ENCODE peak calls at places on chromosomes 11 and 22, in seven cellular contexts. One of them, this sample, is unnamed.

GRCh38 chr11:76624515-76625379 is 45.8 kb downstream of the LRRC32 start:
- DNase-seq in cardiac muscle cell: peak
- DNase-seq in RWPE2: no peak
- DNase-seq in stomach: no peak
- DNase-seq in BE2C: peak
- DNase-seq in mesendoderm: peak
- DNase-seq in choroid plexus epithelial cell: no peak
- DNase-seq in this sample: no peak

GRCh38 chr11:64712430-64713030 is 10.5 kb downstream of the NRXN2 start:
- DNase-seq in cardiac muscle cell: no peak
- DNase-seq in RWPE2: no peak
- DNase-seq in stomach: no peak
- DNase-seq in BE2C: no peak
- DNase-seq in mesendoderm: no peak
- DNase-seq in choroid plexus epithelial cell: no peak
- DNase-seq in this sample: no peak

GRCh38 chr11:65894034-65894591 is 3.6 kb downstream of the CCDC85B start:
- DNase-seq in cardiac muscle cell: no peak
- DNase-seq in RWPE2: no peak
- DNase-seq in stomach: no peak
- DNase-seq in BE2C: no peak
- DNase-seq in mesendoderm: no peak
- DNase-seq in choroid plexus epithelial cell: no peak
- DNase-seq in this sample: no peak

GRCh38 chr22:47407626-47408025 is 645.2 kb downstream of the TBC1D22A start:
- DNase-seq in cardiac muscle cell: no peak
- DNase-seq in RWPE2: no peak
- DNase-seq in stomach: no peak
- DNase-seq in BE2C: no peak
- DNase-seq in mesendoderm: no peak
- DNase-seq in choroid plexus epithelial cell: no peak
- DNase-seq in this sample: no peak

GRCh38 chr11:65150513-65151271 is 16.4 kb upstream of the SYVN1 start:
- DNase-seq in cardiac muscle cell: no peak
- DNase-seq in RWPE2: no peak
- DNase-seq in stomach: peak
- DNase-seq in BE2C: peak
- DNase-seq in mesendoderm: peak
- DNase-seq in choroid plexus epithelial cell: peak
- DNase-seq in this sample: peak

GRCh38 chr22:41523464-41524221 is 20.6 kb downstream of the POLR3H start:
- DNase-seq in cardiac muscle cell: no peak
- DNase-seq in RWPE2: no peak
- DNase-seq in stomach: peak
- DNase-seq in BE2C: no peak
- DNase-seq in mesendoderm: peak
- DNase-seq in choroid plexus epithelial cell: peak
- DNase-seq in this sample: peak

GRCh38 chr11:11531127-11531526 is 90.7 kb downstream of the GALNT18 start:
- DNase-seq in cardiac muscle cell: no peak
- DNase-seq in RWPE2: no peak
- DNase-seq in stomach: no peak
- DNase-seq in BE2C: no peak
- DNase-seq in mesendoderm: no peak
- DNase-seq in choroid plexus epithelial cell: no peak
- DNase-seq in this sample: no peak

GRCh38 chr11:12290477-12290922 is 86.9 kb upstream of the PARVA start:
- DNase-seq in cardiac muscle cell: no peak
- DNase-seq in RWPE2: no peak
- DNase-seq in stomach: peak
- DNase-seq in BE2C: no peak
- DNase-seq in mesendoderm: no peak
- DNase-seq in choroid plexus epithelial cell: no peak
- DNase-seq in this sample: no peak

GRCh38 chr11:45926536-45927331 is 4.3 kb downstream of the LARGE2 start:
- DNase-seq in cardiac muscle cell: no peak
- DNase-seq in RWPE2: peak
- DNase-seq in stomach: no peak
- DNase-seq in BE2C: no peak
- DNase-seq in mesendoderm: no peak
- DNase-seq in choroid plexus epithelial cell: no peak
- DNase-seq in this sample: no peak

GRCh38 chr11:61131586-61131985 is 29.3 kb downstream of the CD5 start:
- DNase-seq in cardiac muscle cell: no peak
- DNase-seq in RWPE2: no peak
- DNase-seq in stomach: no peak
- DNase-seq in BE2C: no peak
- DNase-seq in mesendoderm: no peak
- DNase-seq in choroid plexus epithelial cell: no peak
- DNase-seq in this sample: no peak

GRCh38 chr11:92136792-92137191 is 87.8 kb upstream of the FAT3 start:
- DNase-seq in cardiac muscle cell: no peak
- DNase-seq in RWPE2: no peak
- DNase-seq in stomach: no peak
- DNase-seq in BE2C: peak
- DNase-seq in mesendoderm: peak
- DNase-seq in choroid plexus epithelial cell: no peak
- DNase-seq in this sample: no peak

GRCh38 chr11:71330349-71330748 is 78.0 kb upstream of the SHANK2 start:
- DNase-seq in cardiac muscle cell: no peak
- DNase-seq in RWPE2: peak
- DNase-seq in stomach: peak
- DNase-seq in BE2C: no peak
- DNase-seq in mesendoderm: no peak
- DNase-seq in choroid plexus epithelial cell: no peak
- DNase-seq in this sample: no peak

GRCh38 chr22:17712441-17712840 is 61.8 kb downstream of the BID start:
- DNase-seq in cardiac muscle cell: no peak
- DNase-seq in RWPE2: no peak
- DNase-seq in stomach: no peak
- DNase-seq in BE2C: no peak
- DNase-seq in mesendoderm: no peak
- DNase-seq in choroid plexus epithelial cell: peak
- DNase-seq in this sample: no peak

GRCh38 chr11:95282337-95282751 is 51.3 kb upstream of the SESN3 start:
- DNase-seq in cardiac muscle cell: no peak
- DNase-seq in RWPE2: no peak
- DNase-seq in stomach: no peak
- DNase-seq in BE2C: no peak
- DNase-seq in mesendoderm: no peak
- DNase-seq in choroid plexus epithelial cell: peak
- DNase-seq in this sample: no peak

GRCh38 chr22:30612789-30613188 is 5.8 kb downstream of the TCN2 start:
- DNase-seq in cardiac muscle cell: no peak
- DNase-seq in RWPE2: no peak
- DNase-seq in stomach: no peak
- DNase-seq in BE2C: no peak
- DNase-seq in mesendoderm: peak
- DNase-seq in choroid plexus epithelial cell: no peak
- DNase-seq in this sample: no peak

GRCh38 chr11:73381589-73381988 is 5.4 kb downstream of the RELT start:
- DNase-seq in cardiac muscle cell: no peak
- DNase-seq in RWPE2: no peak
- DNase-seq in stomach: no peak
- DNase-seq in BE2C: no peak
- DNase-seq in mesendoderm: no peak
- DNase-seq in choroid plexus epithelial cell: no peak
- DNase-seq in this sample: no peak
- H3K4me3 ChIP-seq in cardiac muscle cell: no peak
- H3K4me3 ChIP-seq in RWPE2: no peak
- H3K4me3 ChIP-seq in stomach: no peak
- H3K4me3 ChIP-seq in BE2C: no peak
- H3K4me3 ChIP-seq in mesendoderm: no peak
- H3K4me3 ChIP-seq in choroid plexus epithelial cell: no peak
- H3K4me3 ChIP-seq in this sample: no peak

GRCh38 chr11:116190206-116190605 is 582.6 kb downstream of the BUD13 start:
- DNase-seq in cardiac muscle cell: no peak
- DNase-seq in RWPE2: no peak
- DNase-seq in stomach: no peak
- DNase-seq in BE2C: no peak
- DNase-seq in mesendoderm: no peak
- DNase-seq in choroid plexus epithelial cell: no peak
- DNase-seq in this sample: no peak

GRCh38 chr11:116192509-116193206 is 580.1 kb downstream of the BUD13 start:
- DNase-seq in cardiac muscle cell: peak
- DNase-seq in RWPE2: no peak
- DNase-seq in stomach: no peak
- DNase-seq in BE2C: peak
- DNase-seq in mesendoderm: peak
- DNase-seq in choroid plexus epithelial cell: no peak
- DNase-seq in this sample: no peak

GRCh38 chr11:116193321-116194114 is 579.3 kb downstream of the BUD13 start:
- DNase-seq in cardiac muscle cell: peak
- DNase-seq in RWPE2: no peak
- DNase-seq in stomach: peak
- DNase-seq in BE2C: peak
- DNase-seq in mesendoderm: peak
- DNase-seq in choroid plexus epithelial cell: peak
- DNase-seq in this sample: peak

GRCh38 chr11:116190861-116191260 is 581.9 kb downstream of the BUD13 start:
- DNase-seq in cardiac muscle cell: no peak
- DNase-seq in RWPE2: no peak
- DNase-seq in stomach: no peak
- DNase-seq in BE2C: no peak
- DNase-seq in mesendoderm: no peak
- DNase-seq in choroid plexus epithelial cell: no peak
- DNase-seq in this sample: no peak

GRCh38 chr11:116194156-116194904 is 578.5 kb downstream of the BUD13 start:
- DNase-seq in cardiac muscle cell: peak
- DNase-seq in RWPE2: no peak
- DNase-seq in stomach: no peak
- DNase-seq in BE2C: no peak
- DNase-seq in mesendoderm: peak
- DNase-seq in choroid plexus epithelial cell: no peak
- DNase-seq in this sample: no peak
- H3K4me3 ChIP-seq in cardiac muscle cell: peak
- H3K4me3 ChIP-seq in RWPE2: no peak
- H3K4me3 ChIP-seq in stomach: peak
- H3K4me3 ChIP-seq in BE2C: peak
- H3K4me3 ChIP-seq in mesendoderm: no peak
- H3K4me3 ChIP-seq in choroid plexus epithelial cell: no peak
- H3K4me3 ChIP-seq in this sample: peak

GRCh38 chr22:38411016-38411415 is 44.0 kb downstream of the KCNJ4 start:
- DNase-seq in cardiac muscle cell: no peak
- DNase-seq in RWPE2: no peak
- DNase-seq in stomach: no peak
- DNase-seq in BE2C: no peak
- DNase-seq in mesendoderm: no peak
- DNase-seq in choroid plexus epithelial cell: no peak
- DNase-seq in this sample: no peak

GRCh38 chr22:38415046-38415445 is 40.0 kb downstream of the KCNJ4 start:
- DNase-seq in cardiac muscle cell: no peak
- DNase-seq in RWPE2: peak
- DNase-seq in stomach: no peak
- DNase-seq in BE2C: no peak
- DNase-seq in mesendoderm: no peak
- DNase-seq in choroid plexus epithelial cell: no peak
- DNase-seq in this sample: no peak

GRCh38 chr22:38414009-38414395 is 41.0 kb downstream of the KCNJ4 start:
- DNase-seq in cardiac muscle cell: no peak
- DNase-seq in RWPE2: peak
- DNase-seq in stomach: no peak
- DNase-seq in BE2C: no peak
- DNase-seq in mesendoderm: no peak
- DNase-seq in choroid plexus epithelial cell: no peak
- DNase-seq in this sample: no peak

GRCh38 chr22:38412435-38413084 is 42.4 kb downstream of the KCNJ4 start:
- DNase-seq in cardiac muscle cell: no peak
- DNase-seq in RWPE2: peak
- DNase-seq in stomach: no peak
- DNase-seq in BE2C: peak
- DNase-seq in mesendoderm: no peak
- DNase-seq in choroid plexus epithelial cell: no peak
- DNase-seq in this sample: no peak

DNA sequence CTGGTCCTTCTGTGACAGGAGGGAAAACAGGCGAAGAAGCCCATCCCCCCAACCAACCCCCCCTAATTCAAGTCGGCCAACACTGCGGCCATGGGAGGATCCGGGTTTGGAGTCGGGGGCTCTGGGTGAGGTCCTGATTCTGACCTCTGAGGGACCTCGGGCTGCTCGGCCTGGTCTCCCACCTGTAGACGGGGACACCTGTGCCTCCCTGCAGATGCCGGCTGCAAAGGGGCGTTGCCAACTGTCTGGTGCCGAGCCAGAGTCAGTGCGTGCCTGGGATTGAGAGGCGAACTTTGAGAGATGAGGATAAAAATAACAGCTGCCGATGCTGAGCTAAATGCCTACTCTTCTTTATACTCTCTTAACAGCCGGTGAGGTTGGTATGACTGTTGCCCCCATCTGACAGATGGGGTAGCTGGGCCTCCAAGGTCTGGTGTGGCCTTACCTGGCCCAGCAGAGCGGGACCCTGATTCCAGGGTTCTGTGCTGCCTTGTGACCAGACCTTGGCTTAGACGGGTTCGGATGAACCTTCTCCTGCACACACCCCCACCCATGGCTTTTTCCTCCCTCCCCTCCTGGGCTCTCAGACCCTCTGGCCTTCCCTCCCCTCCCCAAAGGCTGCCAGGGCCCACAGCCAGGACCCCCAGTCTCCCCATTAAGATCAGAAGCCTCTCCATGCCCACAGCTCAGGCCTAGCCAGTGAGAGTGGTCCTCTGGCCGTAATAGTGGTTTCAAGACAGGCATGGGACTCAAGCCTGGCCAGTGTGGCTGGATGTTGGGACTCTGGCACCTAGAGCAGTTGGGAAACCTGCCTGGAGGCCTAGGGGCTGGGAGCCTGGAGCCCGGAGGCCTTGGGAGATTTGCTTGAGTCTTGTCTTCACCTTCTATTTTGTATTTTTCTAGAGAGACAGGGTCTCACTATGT is 41.7 kb downstream of the KCNJ4 start:
- DNase-seq in cardiac muscle cell: peak
- DNase-seq in RWPE2: peak
- DNase-seq in stomach: peak
- DNase-seq in BE2C: no peak
- DNase-seq in mesendoderm: no peak
- DNase-seq in choroid plexus epithelial cell: no peak
- DNase-seq in this sample: no peak
- H3K4me3 ChIP-seq in cardiac muscle cell: no peak
- H3K4me3 ChIP-seq in RWPE2: no peak
- H3K4me3 ChIP-seq in stomach: peak
- H3K4me3 ChIP-seq in BE2C: no peak
- H3K4me3 ChIP-seq in mesendoderm: no peak
- H3K4me3 ChIP-seq in choroid plexus epithelial cell: no peak
- H3K4me3 ChIP-seq in this sample: no peak

DNA sequence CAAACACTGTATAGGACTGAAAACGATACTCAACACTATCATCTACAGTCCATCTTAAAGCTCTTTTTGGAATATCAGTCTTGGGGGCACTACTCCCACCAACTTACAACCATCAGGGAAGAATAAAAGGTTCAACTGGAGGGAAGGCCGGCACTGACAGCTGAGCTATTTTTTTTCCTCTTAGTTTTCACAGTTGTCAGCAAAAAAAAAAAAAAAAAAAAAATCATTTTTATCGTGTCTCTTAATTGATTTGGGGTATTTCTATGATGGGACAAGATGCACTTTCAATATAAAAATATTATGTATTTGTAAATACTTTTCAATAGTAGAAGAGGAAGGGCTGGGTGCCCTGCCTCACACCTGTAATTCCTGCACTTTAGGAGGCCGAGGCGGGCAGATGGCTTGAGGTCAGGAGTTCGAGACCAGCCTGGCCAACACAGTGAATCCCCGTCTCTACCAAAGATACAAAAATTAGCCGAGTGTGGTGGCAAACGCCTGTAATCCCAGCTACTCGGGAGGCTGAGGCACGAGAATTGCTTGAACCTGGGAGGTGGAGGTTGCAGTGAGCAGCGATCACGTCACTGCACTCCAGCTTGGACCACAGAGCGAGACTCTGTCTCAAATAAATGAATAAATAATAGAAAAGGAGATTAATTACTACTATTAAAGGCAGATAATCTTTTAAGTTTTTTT is 1.5 kb downstream of the KIF18A start:
- DNase-seq in cardiac muscle cell: no peak
- DNase-seq in RWPE2: no peak
- DNase-seq in stomach: no peak
- DNase-seq in BE2C: no peak
- DNase-seq in mesendoderm: no peak
- DNase-seq in choroid plexus epithelial cell: no peak
- DNase-seq in this sample: no peak
- H3K4me3 ChIP-seq in cardiac muscle cell: peak
- H3K4me3 ChIP-seq in RWPE2: peak
- H3K4me3 ChIP-seq in stomach: no peak
- H3K4me3 ChIP-seq in BE2C: peak
- H3K4me3 ChIP-seq in mesendoderm: no peak
- H3K4me3 ChIP-seq in choroid plexus epithelial cell: peak
- H3K4me3 ChIP-seq in this sample: peak